ENCODE peak calls at places on chromosomes 11 and 22, in four cellular contexts. One of them, this sample, is unnamed.

GRCh38 chr11:71988050-71988449 is 10.7 kb upstream of the IL18BP start:
- DNase-seq in AG09319: peak
- DNase-seq in cardiac muscle cell: no peak
- DNase-seq in coronary artery: no peak
- DNase-seq in this sample: no peak

GRCh38 chr11:117878314-117878938 is 2.0 kb upstream of the FXYD6 start:
- DNase-seq in cardiac muscle cell: no peak
- DNase-seq in AG09319: no peak
- DNase-seq in coronary artery: peak
- DNase-seq in this sample: peak

GRCh38 chr11:111336582-111337256 is 38.4 kb downstream of the POU2AF3 start:
- DNase-seq in cardiac muscle cell: no peak
- DNase-seq in coronary artery: no peak
- DNase-seq in AG09319: peak
- DNase-seq in this sample: no peak

GRCh38 chr11:132402056-132402684 is 1031.8 kb downstream of the NTM start:
- DNase-seq in AG09319: peak
- DNase-seq in cardiac muscle cell: peak
- DNase-seq in coronary artery: no peak
- DNase-seq in this sample: no peak

GRCh38 chr11:43123443-43123842 is 188.4 kb upstream of the API5 start:
- DNase-seq in coronary artery: no peak
- DNase-seq in cardiac muscle cell: no peak
- DNase-seq in AG09319: no peak
- DNase-seq in this sample: no peak

GRCh38 chr22:19959587-19960490 is 18.2 kb upstream of the TXNRD2 start:
- DNase-seq in coronary artery: no peak
- DNase-seq in AG09319: no peak
- DNase-seq in cardiac muscle cell: no peak
- DNase-seq in this sample: no peak

GRCh38 chr22:45425531-45426265 is 12.2 kb downstream of the RIBC2 start:
- DNase-seq in AG09319: no peak
- DNase-seq in coronary artery: peak
- DNase-seq in cardiac muscle cell: no peak
- DNase-seq in this sample: no peak

GRCh38 chr11:32374261-32374711 is 61.1 kb downstream of the WT1 start:
- DNase-seq in coronary artery: no peak
- DNase-seq in cardiac muscle cell: peak
- DNase-seq in AG09319: peak
- DNase-seq in this sample: no peak

GRCh38 chr11:120067361-120068113 is 70.4 kb downstream of the TRIM29 start:
- DNase-seq in coronary artery: peak
- DNase-seq in cardiac muscle cell: no peak
- DNase-seq in AG09319: no peak
- DNase-seq in this sample: no peak

GRCh38 chr11:128323381-128323780 is 264.0 kb downstream of the ETS1 start:
- DNase-seq in coronary artery: no peak
- DNase-seq in cardiac muscle cell: peak
- DNase-seq in AG09319: no peak
- DNase-seq in this sample: no peak

GRCh38 chr11:47593934-47594855 is at the start of gene C1QTNF4:
- DNase-seq in AG09319: no peak
- DNase-seq in coronary artery: no peak
- DNase-seq in cardiac muscle cell: peak
- DNase-seq in this sample: no peak

GRCh38 chr22:24580276-24580675 is 12.6 kb downstream of the LRRC75B start:
- DNase-seq in AG09319: peak
- DNase-seq in cardiac muscle cell: no peak
- DNase-seq in coronary artery: no peak
- DNase-seq in this sample: no peak

GRCh38 chr22:47835726-47836125 is 1073.3 kb downstream of the TBC1D22A start:
- DNase-seq in AG09319: peak
- DNase-seq in cardiac muscle cell: no peak
- DNase-seq in coronary artery: no peak
- DNase-seq in this sample: no peak

GRCh38 chr11:123330948-123331347 is 99.1 kb upstream of the GRAMD1B start:
- DNase-seq in cardiac muscle cell: peak
- DNase-seq in coronary artery: no peak
- DNase-seq in AG09319: no peak
- DNase-seq in this sample: no peak

GRCh38 chr11:68326334-68327215 is 14.2 kb downstream of the LRP5 start:
- DNase-seq in AG09319: no peak
- DNase-seq in coronary artery: peak
- DNase-seq in cardiac muscle cell: no peak
- DNase-seq in this sample: no peak

GRCh38 chr11:19670030-19670761 is 42.4 kb upstream of the NAV2 start:
- DNase-seq in cardiac muscle cell: no peak
- DNase-seq in coronary artery: no peak
- DNase-seq in AG09319: no peak
- DNase-seq in this sample: no peak

GRCh38 chr22:25942989-25943411 is 201.0 kb downstream of the MYO18B start:
- DNase-seq in coronary artery: no peak
- DNase-seq in cardiac muscle cell: no peak
- DNase-seq in AG09319: no peak
- DNase-seq in this sample: no peak

GRCh38 chr11:83192846-83193245 is 666 bp upstream of the ANKRD42 start:
- DNase-seq in cardiac muscle cell: no peak
- DNase-seq in AG09319: no peak
- DNase-seq in coronary artery: no peak
- DNase-seq in this sample: no peak

GRCh38 chr11:122642472-122642922 is 13.0 kb upstream of the UBASH3B start:
- DNase-seq in coronary artery: no peak
- DNase-seq in cardiac muscle cell: peak
- DNase-seq in AG09319: no peak
- DNase-seq in this sample: no peak

DNA sequence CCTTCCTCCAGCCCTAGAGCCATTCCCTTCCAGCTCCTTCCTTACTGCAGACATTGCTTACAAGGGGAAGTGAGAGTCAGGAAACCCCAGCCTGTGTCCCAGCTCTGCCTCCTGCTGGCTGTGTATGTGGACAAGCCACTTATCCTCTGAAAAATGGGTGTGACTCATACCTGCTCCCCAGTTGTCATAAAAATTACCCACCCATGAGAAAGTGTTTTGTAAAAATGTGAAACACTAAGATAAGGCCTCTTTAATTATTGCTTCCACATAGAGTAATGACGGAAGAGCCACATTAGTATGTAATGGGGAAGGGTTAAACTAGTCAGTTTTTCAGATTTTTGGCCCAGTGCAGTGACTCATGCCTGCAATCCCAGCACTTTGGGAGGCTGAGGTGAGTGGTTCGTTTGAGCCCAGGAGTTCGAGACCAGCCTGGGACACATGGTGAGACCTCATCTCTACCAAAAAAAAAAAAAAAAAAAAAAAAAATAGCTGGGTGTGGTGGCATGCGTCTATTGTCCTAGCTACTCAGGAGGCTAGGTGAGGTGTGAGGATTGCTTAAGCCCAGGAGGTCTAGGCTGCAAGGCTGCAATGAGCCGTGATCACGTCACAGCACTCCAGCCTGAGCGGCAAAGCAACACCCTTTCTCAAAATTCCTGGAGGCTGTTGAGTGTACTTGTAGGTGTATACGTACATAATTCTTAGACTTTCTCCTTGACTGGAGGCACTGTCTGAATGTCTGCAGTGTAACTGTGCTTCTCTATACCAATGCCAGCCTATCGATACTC is 84.9 kb downstream of the CTTN start:
- DNase-seq in cardiac muscle cell: peak
- DNase-seq in AG09319: no peak
- DNase-seq in coronary artery: no peak
- DNase-seq in this sample: no peak
- TF ChIP-seq CTCF in cardiac muscle cell: peak
- TF ChIP-seq CTCF in AG09319: peak
- TF ChIP-seq CTCF in coronary artery: no peak
- TF ChIP-seq CTCF in this sample: peak

GRCh38 chr11:74687237-74688005 is 43.8 kb downstream of the CHRDL2 start:
- DNase-seq in AG09319: no peak
- DNase-seq in cardiac muscle cell: no peak
- DNase-seq in coronary artery: no peak
- DNase-seq in this sample: no peak

GRCh38 chr11:74685338-74685737 is 45.9 kb downstream of the CHRDL2 start:
- DNase-seq in coronary artery: no peak
- DNase-seq in AG09319: no peak
- DNase-seq in cardiac muscle cell: no peak
- DNase-seq in this sample: no peak

GRCh38 chr11:74685905-74686304 is 45.3 kb downstream of the CHRDL2 start:
- DNase-seq in AG09319: no peak
- DNase-seq in cardiac muscle cell: no peak
- DNase-seq in coronary artery: no peak
- DNase-seq in this sample: no peak

GRCh38 chr11:74684661-74685060 is 46.6 kb downstream of the CHRDL2 start:
- DNase-seq in cardiac muscle cell: no peak
- DNase-seq in coronary artery: no peak
- DNase-seq in AG09319: no peak
- DNase-seq in this sample: no peak

DNA sequence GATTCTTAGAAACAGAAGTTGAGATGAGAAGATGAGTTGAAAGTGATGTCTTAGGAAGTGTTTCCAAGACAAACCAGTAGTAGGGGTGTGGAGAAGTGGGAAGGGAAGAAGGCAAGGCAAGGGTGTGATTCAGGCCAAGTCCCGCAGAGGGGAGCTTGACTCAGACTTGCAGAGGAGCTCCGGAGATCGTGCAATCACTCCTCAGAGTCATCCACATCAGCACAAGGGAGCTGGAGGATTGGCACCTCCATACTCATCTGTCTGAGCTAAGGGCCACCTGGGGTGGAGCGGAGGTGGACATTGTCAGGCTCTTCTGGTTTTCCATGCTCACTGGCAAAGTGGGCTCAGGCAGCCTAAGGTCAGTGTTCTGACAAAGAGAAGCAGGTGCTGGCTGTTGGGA is 44.4 kb downstream of the CHRDL2 start:
- DNase-seq in cardiac muscle cell: no peak
- DNase-seq in coronary artery: no peak
- DNase-seq in AG09319: no peak
- DNase-seq in this sample: no peak
- TF ChIP-seq CTCF in cardiac muscle cell: peak
- TF ChIP-seq CTCF in coronary artery: no peak
- TF ChIP-seq CTCF in AG09319: peak
- TF ChIP-seq CTCF in this sample: no peak

GRCh38 chr11:57323503-57324153 is 1.1 kb downstream of the TNKS1BP1 start:
- DNase-seq in coronary artery: no peak
- DNase-seq in cardiac muscle cell: no peak
- DNase-seq in AG09319: no peak
- DNase-seq in this sample: no peak
- TF ChIP-seq CTCF in coronary artery: no peak
- TF ChIP-seq CTCF in cardiac muscle cell: peak
- TF ChIP-seq CTCF in AG09319: peak
- TF ChIP-seq CTCF in this sample: no peak

GRCh38 chr11:92211576-92212167 is 12.9 kb upstream of the FAT3 start:
- DNase-seq in coronary artery: no peak
- DNase-seq in cardiac muscle cell: peak
- DNase-seq in AG09319: no peak
- DNase-seq in this sample: no peak
- TF ChIP-seq CTCF in coronary artery: peak
- TF ChIP-seq CTCF in cardiac muscle cell: peak
- TF ChIP-seq CTCF in AG09319: peak
- TF ChIP-seq CTCF in this sample: peak

GRCh38 chr11:95092549-95093324 is 3.1 kb downstream of the ENDOD1 start:
- DNase-seq in cardiac muscle cell: peak
- DNase-seq in AG09319: no peak
- DNase-seq in coronary artery: no peak
- DNase-seq in this sample: no peak
- TF ChIP-seq CTCF in cardiac muscle cell: peak
- TF ChIP-seq CTCF in AG09319: peak
- TF ChIP-seq CTCF in coronary artery: no peak
- TF ChIP-seq CTCF in this sample: peak

DNA sequence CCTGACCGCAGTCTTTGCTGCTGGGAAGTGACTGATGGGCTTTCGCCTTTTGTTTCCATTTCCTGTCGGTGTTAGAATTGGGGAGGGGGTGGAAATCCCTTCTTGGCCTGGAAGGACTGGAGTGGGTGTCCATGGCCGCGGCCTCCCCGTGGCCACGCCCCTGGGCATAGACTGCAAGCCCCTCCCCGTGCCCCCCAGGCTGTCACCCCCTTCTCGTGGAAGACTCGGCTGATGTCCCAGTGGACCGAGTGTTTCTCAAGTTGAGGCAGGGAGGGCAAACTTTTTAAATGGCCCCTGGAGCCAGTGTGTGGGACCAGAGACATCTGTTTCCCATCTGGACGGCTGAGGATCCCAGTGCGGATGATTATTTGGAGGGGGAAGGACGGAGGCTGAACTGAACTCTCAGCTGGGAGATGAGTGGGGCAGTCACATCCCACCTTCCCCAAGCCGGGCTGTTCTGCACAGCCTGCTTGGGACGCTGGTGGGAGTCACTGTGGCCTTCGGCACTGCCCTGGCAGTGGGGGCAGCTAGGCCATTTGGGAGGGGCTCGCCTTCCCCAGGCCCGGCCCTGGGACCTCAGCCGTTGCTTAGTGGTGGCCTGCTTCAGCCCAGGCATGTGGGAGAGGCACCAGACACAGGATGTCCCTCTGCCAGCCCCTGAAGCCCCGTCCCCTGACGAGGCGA is 1.6 kb downstream of the CD81 start:
- DNase-seq in coronary artery: no peak
- DNase-seq in cardiac muscle cell: no peak
- DNase-seq in AG09319: peak
- DNase-seq in this sample: no peak
- TF ChIP-seq CTCF in coronary artery: no peak
- TF ChIP-seq CTCF in cardiac muscle cell: no peak
- TF ChIP-seq CTCF in AG09319: no peak
- TF ChIP-seq CTCF in this sample: no peak